ENCODE peak calls at places on chromosomes 1 and 21, in four cellular contexts. One of them, this sample, is unnamed. For H3K4me1 and H3K9me3, the result is how much of the 10 kb centered on the place peaks cover.

GRCh38 chr1:66938618-66939017 is 13.8 kb downstream of the MIER1 start:
- DNase-seq in naive thymus-derived CD4-positive, alpha-beta T cell: no peak
- DNase-seq in trophoblast cell: no peak
- DNase-seq in right cardiac atrium: no peak
- DNase-seq in this sample: no peak

GRCh38 chr1:18230840-18231239 is 123.2 kb downstream of the IGSF21 start:
- DNase-seq in naive thymus-derived CD4-positive, alpha-beta T cell: no peak
- DNase-seq in trophoblast cell: no peak
- DNase-seq in right cardiac atrium: no peak
- DNase-seq in this sample: no peak

GRCh38 chr1:218408135-218408534 is 63.0 kb downstream of the TGFB2 start:
- DNase-seq in naive thymus-derived CD4-positive, alpha-beta T cell: no peak
- DNase-seq in trophoblast cell: no peak
- DNase-seq in right cardiac atrium: no peak
- DNase-seq in this sample: no peak

GRCh38 chr1:197770243-197770642 is 5.0 kb downstream of the DENND1B start:
- DNase-seq in naive thymus-derived CD4-positive, alpha-beta T cell: no peak
- DNase-seq in trophoblast cell: no peak
- DNase-seq in right cardiac atrium: no peak
- DNase-seq in this sample: no peak

GRCh38 chr1:20837554-20838192 is 50.6 kb upstream of the HP1BP3 start:
- DNase-seq in naive thymus-derived CD4-positive, alpha-beta T cell: no peak
- DNase-seq in trophoblast cell: no peak
- DNase-seq in right cardiac atrium: no peak
- DNase-seq in this sample: no peak

GRCh38 chr21:30434033-30434631 is 4.1 kb downstream of the KRTAP13-4 start:
- DNase-seq in naive thymus-derived CD4-positive, alpha-beta T cell: no peak
- DNase-seq in trophoblast cell: peak
- DNase-seq in right cardiac atrium: no peak
- DNase-seq in this sample: no peak

GRCh38 chr21:26445440-26445839 is 127.6 kb downstream of the CYYR1 start:
- DNase-seq in naive thymus-derived CD4-positive, alpha-beta T cell: no peak
- DNase-seq in trophoblast cell: no peak
- DNase-seq in right cardiac atrium: no peak
- DNase-seq in this sample: no peak

GRCh38 chr21:39885119-39885848 is 18.0 kb downstream of the PCP4 start:
- DNase-seq in naive thymus-derived CD4-positive, alpha-beta T cell: no peak
- DNase-seq in trophoblast cell: no peak
- DNase-seq in right cardiac atrium: peak
- DNase-seq in this sample: peak

GRCh38 chr1:108570128-108570527 is 10.2 kb downstream of the EEIG2 start:
- DNase-seq in naive thymus-derived CD4-positive, alpha-beta T cell: peak
- DNase-seq in trophoblast cell: no peak
- DNase-seq in right cardiac atrium: no peak
- DNase-seq in this sample: no peak

GRCh38 chr21:34808569-34809204 is 139.9 kb downstream of the CLIC6 start:
- DNase-seq in naive thymus-derived CD4-positive, alpha-beta T cell: no peak
- DNase-seq in trophoblast cell: no peak
- DNase-seq in right cardiac atrium: no peak
- DNase-seq in this sample: no peak

GRCh38 chr1:54510715-54511270 is 37.2 kb upstream of the ACOT11 start:
- DNase-seq in naive thymus-derived CD4-positive, alpha-beta T cell: no peak
- DNase-seq in trophoblast cell: no peak
- DNase-seq in right cardiac atrium: no peak
- DNase-seq in this sample: no peak

GRCh38 chr21:29125199-29125598 is 5.2 kb upstream of the MAP3K7CL start:
- DNase-seq in naive thymus-derived CD4-positive, alpha-beta T cell: no peak
- DNase-seq in trophoblast cell: no peak
- DNase-seq in right cardiac atrium: no peak
- DNase-seq in this sample: no peak

GRCh38 chr1:230812568-230812967 is 55.8 kb downstream of the C1orf198 start:
- DNase-seq in naive thymus-derived CD4-positive, alpha-beta T cell: no peak
- DNase-seq in trophoblast cell: no peak
- DNase-seq in right cardiac atrium: no peak
- DNase-seq in this sample: no peak

GRCh38 chr1:31335007-31335406 is 37.9 kb downstream of the FABP3 start:
- DNase-seq in naive thymus-derived CD4-positive, alpha-beta T cell: peak
- DNase-seq in trophoblast cell: no peak
- DNase-seq in right cardiac atrium: no peak
- DNase-seq in this sample: no peak

GRCh38 chr21:39040494-39041110 is 142.6 kb downstream of the PSMG1 start:
- DNase-seq in naive thymus-derived CD4-positive, alpha-beta T cell: no peak
- DNase-seq in trophoblast cell: no peak
- DNase-seq in right cardiac atrium: no peak
- DNase-seq in this sample: no peak

GRCh38 chr1:240084337-240084736 is 7.3 kb upstream of the FMN2 start:
- DNase-seq in naive thymus-derived CD4-positive, alpha-beta T cell: no peak
- DNase-seq in trophoblast cell: no peak
- DNase-seq in right cardiac atrium: no peak
- DNase-seq in this sample: no peak

GRCh38 chr1:187474266-187474665 is 645.5 kb downstream of the PLA2G4A start:
- DNase-seq in naive thymus-derived CD4-positive, alpha-beta T cell: no peak
- DNase-seq in trophoblast cell: no peak
- DNase-seq in right cardiac atrium: no peak
- DNase-seq in this sample: no peak

GRCh38 chr1:184061396-184062003 is 10.0 kb downstream of the TSEN15 start:
- DNase-seq in naive thymus-derived CD4-positive, alpha-beta T cell: no peak
- DNase-seq in trophoblast cell: no peak
- DNase-seq in right cardiac atrium: no peak
- DNase-seq in this sample: no peak

GRCh38 chr1:111649648-111650047 is 30.1 kb downstream of the RAP1A start:
- DNase-seq in naive thymus-derived CD4-positive, alpha-beta T cell: no peak
- DNase-seq in trophoblast cell: peak
- DNase-seq in right cardiac atrium: no peak
- DNase-seq in this sample: no peak

GRCh38 chr21:46091631-46092025 is 6.3 kb upstream of the COL6A2 start:
- DNase-seq in naive thymus-derived CD4-positive, alpha-beta T cell: no peak
- DNase-seq in trophoblast cell: no peak
- DNase-seq in right cardiac atrium: no peak
- DNase-seq in this sample: no peak

GRCh38 chr1:207835958-207836357 is 75.0 kb downstream of the CD34 start:
- DNase-seq in naive thymus-derived CD4-positive, alpha-beta T cell: no peak
- DNase-seq in trophoblast cell: no peak
- DNase-seq in right cardiac atrium: no peak
- DNase-seq in this sample: no peak

GRCh38 chr1:164754088-164754600 is 195.2 kb downstream of the PBX1 start:
- DNase-seq in naive thymus-derived CD4-positive, alpha-beta T cell: no peak
- DNase-seq in trophoblast cell: no peak
- DNase-seq in right cardiac atrium: peak
- DNase-seq in this sample: no peak

GRCh38 chr1:21664806-21665588 is 4.2 kb downstream of the RAP1GAP start:
- DNase-seq in naive thymus-derived CD4-positive, alpha-beta T cell: no peak
- DNase-seq in trophoblast cell: no peak
- DNase-seq in right cardiac atrium: no peak
- DNase-seq in this sample: no peak

DNA sequence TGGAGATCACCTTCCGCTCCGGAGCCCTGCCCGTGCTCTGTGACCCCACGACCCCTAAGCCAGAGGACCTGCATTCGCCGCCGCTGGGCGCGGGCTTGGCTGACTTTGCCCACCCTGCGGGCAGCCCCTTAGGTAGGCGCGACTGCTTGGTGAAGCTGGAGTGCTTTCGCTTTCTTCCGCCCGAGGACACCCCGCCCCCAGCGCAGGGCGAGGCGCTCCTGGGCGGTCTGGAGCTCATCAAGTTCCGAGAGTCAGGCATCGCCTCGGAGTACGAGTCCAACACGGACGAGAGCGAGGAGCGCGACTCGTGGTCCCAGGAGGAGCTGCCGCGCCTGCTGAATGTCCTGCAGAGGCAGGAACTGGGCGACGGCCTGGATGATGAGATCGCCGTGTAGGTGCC is 9.6 kb downstream of the SPATA46 start:
- DNase-seq in naive thymus-derived CD4-positive, alpha-beta T cell: no peak
- DNase-seq in trophoblast cell: peak
- DNase-seq in right cardiac atrium: no peak
- DNase-seq in this sample: no peak
- H3K4me3 ChIP-seq in naive thymus-derived CD4-positive, alpha-beta T cell: no peak
- H3K4me3 ChIP-seq in trophoblast cell: no peak
- H3K4me3 ChIP-seq in right cardiac atrium: no peak
- H3K4me3 ChIP-seq in this sample: peak

GRCh38 chr1:41354956-41355355 is 6.3 kb upstream of the FOXO6 start:
- DNase-seq in naive thymus-derived CD4-positive, alpha-beta T cell: no peak
- DNase-seq in trophoblast cell: no peak
- DNase-seq in right cardiac atrium: no peak
- DNase-seq in this sample: no peak
- H3K4me1 ChIP-seq in naive thymus-derived CD4-positive, alpha-beta T cell: under half
- H3K4me1 ChIP-seq in trophoblast cell: under half
- H3K4me1 ChIP-seq in right cardiac atrium: under half
- H3K4me1 ChIP-seq in this sample: under half

GRCh38 chr1:213689260-213689659 is 298.5 kb upstream of the PROX1 start:
- DNase-seq in naive thymus-derived CD4-positive, alpha-beta T cell: no peak
- DNase-seq in trophoblast cell: no peak
- DNase-seq in right cardiac atrium: no peak
- DNase-seq in this sample: no peak
- H3K9me3 ChIP-seq in naive thymus-derived CD4-positive, alpha-beta T cell: under half
- H3K9me3 ChIP-seq in trophoblast cell: under half
- H3K9me3 ChIP-seq in right cardiac atrium: under half
- H3K9me3 ChIP-seq in this sample: under half

GRCh38 chr1:167565922-167566321 is 12.4 kb upstream of the CREG1 start:
- DNase-seq in naive thymus-derived CD4-positive, alpha-beta T cell: no peak
- DNase-seq in trophoblast cell: no peak
- DNase-seq in right cardiac atrium: no peak
- DNase-seq in this sample: no peak
- H3K4me3 ChIP-seq in naive thymus-derived CD4-positive, alpha-beta T cell: no peak
- H3K4me3 ChIP-seq in trophoblast cell: no peak
- H3K4me3 ChIP-seq in right cardiac atrium: no peak
- H3K4me3 ChIP-seq in this sample: no peak

GRCh38 chr1:93703649-93704048 is 22.0 kb upstream of the BCAR3 start:
- DNase-seq in naive thymus-derived CD4-positive, alpha-beta T cell: no peak
- DNase-seq in trophoblast cell: no peak
- DNase-seq in right cardiac atrium: no peak
- DNase-seq in this sample: no peak
- H3K4me1 ChIP-seq in naive thymus-derived CD4-positive, alpha-beta T cell: under half
- H3K4me1 ChIP-seq in trophoblast cell: under half
- H3K4me1 ChIP-seq in right cardiac atrium: under half
- H3K4me1 ChIP-seq in this sample: under half

DNA sequence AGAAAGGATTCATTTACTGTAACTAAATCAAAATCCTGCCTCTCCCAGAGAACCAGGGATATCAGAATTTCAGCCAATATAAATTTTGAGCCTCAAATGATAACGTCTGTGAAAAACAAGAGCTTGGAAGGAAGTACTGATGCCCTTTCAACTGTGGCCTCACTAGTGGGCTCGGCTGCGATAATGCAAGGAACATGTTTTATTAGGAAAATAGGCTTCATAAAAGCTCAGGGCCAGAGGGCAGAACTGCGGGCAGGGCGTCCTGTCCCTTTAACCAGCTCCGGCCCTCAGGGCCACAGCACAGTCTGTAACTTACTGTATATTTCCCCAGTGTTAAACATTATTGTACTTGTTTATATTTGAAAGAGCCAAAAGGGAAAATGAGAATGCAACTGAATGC is 122.0 kb downstream of the PEX14 start:
- DNase-seq in naive thymus-derived CD4-positive, alpha-beta T cell: no peak
- DNase-seq in trophoblast cell: no peak
- DNase-seq in right cardiac atrium: no peak
- DNase-seq in this sample: no peak
- H3K9me3 ChIP-seq in naive thymus-derived CD4-positive, alpha-beta T cell: under half
- H3K9me3 ChIP-seq in trophoblast cell: under half
- H3K9me3 ChIP-seq in right cardiac atrium: under half
- H3K9me3 ChIP-seq in this sample: under half

DNA sequence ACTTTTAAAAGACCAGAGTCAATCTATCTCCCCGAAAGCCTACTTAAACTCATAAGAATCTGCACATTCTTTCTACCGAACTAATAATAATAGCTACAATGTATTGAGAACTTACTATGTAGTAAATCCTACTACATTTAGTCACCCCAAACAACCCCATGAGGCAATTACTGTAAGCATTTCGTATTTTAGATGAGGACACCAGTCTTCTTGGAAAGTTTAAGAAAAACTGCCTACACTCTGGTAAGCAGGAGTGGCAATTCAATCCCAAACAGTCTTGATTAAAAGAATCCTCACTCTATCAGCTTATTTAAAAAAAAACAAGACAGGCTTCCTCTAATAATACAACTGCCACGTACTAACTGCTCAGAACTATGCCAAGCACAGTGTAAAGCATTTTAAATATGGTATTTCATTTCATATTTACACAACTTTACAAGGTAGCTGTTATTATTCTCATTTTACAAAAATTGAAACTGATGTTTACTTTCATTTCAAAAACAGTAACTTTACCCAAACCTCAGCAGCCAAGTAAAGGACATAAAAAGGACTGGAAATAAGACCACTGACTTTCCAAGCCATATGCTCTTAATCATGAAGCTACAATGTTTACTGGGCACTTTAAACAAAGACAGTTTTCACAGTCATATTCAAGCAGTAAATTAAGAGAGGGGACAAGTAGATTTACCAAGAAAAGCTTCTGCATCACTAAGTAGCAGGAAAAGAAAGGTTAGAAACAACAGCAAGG is 13.9 kb downstream of the ARID4B start:
- DNase-seq in naive thymus-derived CD4-positive, alpha-beta T cell: no peak
- DNase-seq in trophoblast cell: no peak
- DNase-seq in right cardiac atrium: no peak
- DNase-seq in this sample: no peak
- H3K4me3 ChIP-seq in naive thymus-derived CD4-positive, alpha-beta T cell: no peak
- H3K4me3 ChIP-seq in trophoblast cell: no peak
- H3K4me3 ChIP-seq in right cardiac atrium: no peak
- H3K4me3 ChIP-seq in this sample: no peak

DNA sequence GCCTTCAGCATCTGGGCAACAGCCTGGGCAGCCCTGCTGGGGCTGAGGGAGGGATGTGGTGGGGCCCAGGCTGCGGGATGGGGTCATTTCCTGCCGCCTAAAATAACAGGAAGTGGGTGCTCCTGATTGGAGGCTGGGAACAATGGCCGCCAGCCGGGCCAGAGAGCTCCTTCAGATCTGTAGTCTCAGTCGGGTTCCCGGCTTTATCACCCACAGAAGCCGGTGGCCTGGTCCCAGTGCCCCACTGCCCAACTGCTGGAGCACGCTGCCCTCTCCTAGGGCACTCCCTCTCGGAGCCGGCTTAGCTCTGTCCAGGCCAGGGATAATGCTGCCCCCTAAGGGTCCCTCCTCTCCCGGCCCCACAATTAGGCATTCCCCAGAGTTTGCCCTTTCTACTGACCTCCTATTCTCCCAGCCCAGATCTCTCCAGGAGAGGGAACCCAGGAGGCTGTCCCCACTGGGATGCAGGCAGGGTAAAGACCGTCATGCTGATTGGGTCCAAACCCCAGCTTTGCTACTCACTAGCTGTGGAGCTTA is 5.1 kb downstream of the MAP7D1 start:
- DNase-seq in naive thymus-derived CD4-positive, alpha-beta T cell: peak
- DNase-seq in trophoblast cell: no peak
- DNase-seq in right cardiac atrium: peak
- DNase-seq in this sample: peak
- H3K4me1 ChIP-seq in naive thymus-derived CD4-positive, alpha-beta T cell: half or more
- H3K4me1 ChIP-seq in trophoblast cell: under half
- H3K4me1 ChIP-seq in right cardiac atrium: under half
- H3K4me1 ChIP-seq in this sample: half or more